ENCODE peak calls at places on chromosomes 5 and 9, in four cellular contexts. W is ovary; A is spleen; L is CD4-positive, alpha-beta T cell. S is an unnamed sample.

GRCh38 chr5:60379907-60380306 is 320.1 kb downstream of the DEPDC1B start:
- DNase-seq in W (no peak), A (no peak), L (no peak), S (no peak)

GRCh38 chr9:131968632-131969031 is 111.0 kb downstream of the MED27 start:
- DNase-seq in W (no peak), A (no peak), L (no peak), S (no peak)

GRCh38 chr5:850511-851006 is at the start of gene ZDHHC11:
- DNase-seq in W (no peak), A (peak), L (no peak), S (peak)

GRCh38 chr9:130114741-130115140 is 57.5 kb upstream of the NCS1 start:
- DNase-seq in W (no peak), A (no peak), L (no peak), S (no peak)

GRCh38 chr5:149549461-149550266 is 1.6 kb downstream of the CSNK1A1 start:
- DNase-seq in W (no peak), A (no peak), L (peak), S (no peak)

GRCh38 chr5:15183520-15183919 is 311.9 kb upstream of the ANKH start:
- DNase-seq in W (no peak), A (no peak), L (no peak), S (no peak)

GRCh38 chr5:149257875-149258705 is 13.6 kb upstream of the AFAP1L1 start:
- DNase-seq in W (no peak), A (no peak), L (no peak), S (no peak)

GRCh38 chr5:31719988-31720387 is 81.1 kb downstream of the PDZD2 start:
- DNase-seq in W (no peak), A (no peak), L (no peak), S (no peak)

GRCh38 chr9:13128266-13128825 is 151.1 kb downstream of the MPDZ start:
- DNase-seq in W (no peak), A (no peak), L (no peak), S (no peak)

GRCh38 chr5:5481206-5481605 is 58.7 kb downstream of the ICE1 start:
- DNase-seq in W (no peak), A (no peak), L (no peak), S (no peak)
- H3K27ac ChIP-seq in W (no peak), A (peak), L (no peak), S (no peak)

DNA sequence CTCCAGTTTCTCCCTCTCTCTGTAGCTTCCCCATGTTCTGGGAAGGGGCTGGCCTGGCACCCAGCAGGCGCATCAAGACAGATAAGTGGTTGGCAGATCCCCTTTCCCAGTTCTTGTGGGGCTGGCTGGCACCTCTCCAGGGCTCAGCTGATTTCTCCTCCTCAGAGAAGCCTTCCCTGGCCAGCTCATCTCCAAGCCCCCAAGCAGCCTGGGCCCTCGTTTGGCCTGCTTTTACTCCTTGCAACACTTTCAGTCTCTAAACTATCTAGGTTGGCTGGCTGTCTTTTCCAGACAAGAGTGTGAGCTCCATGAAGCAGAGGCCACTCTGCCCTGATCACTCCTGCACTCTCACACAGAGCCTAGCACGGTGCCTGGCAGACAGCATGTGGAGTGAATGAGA is 13.5 kb downstream of the MACROH2A1 start:
- DNase-seq in W (no peak), A (peak), L (no peak), S (no peak)
- H3K27ac ChIP-seq in W (no peak), A (peak), L (no peak), S (peak)

DNA sequence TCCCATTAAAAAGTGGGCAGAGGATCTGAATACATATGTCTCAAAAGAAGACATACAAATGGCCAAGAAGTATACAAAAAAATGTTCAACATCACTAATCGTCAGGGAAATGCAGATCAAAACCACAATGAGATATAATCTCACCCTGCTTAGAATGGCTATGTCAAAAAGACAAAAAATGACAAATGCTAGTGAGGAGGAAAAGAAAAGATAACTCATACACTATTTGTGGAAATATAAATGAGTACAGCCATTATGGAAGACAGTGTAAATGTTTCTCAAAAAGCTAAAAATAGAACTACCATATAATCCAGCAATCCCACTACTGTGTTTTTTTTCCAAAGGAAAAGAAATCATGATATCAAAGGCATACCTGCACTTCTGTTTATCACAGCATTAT is 450.7 kb downstream of the EFNA5 start:
- DNase-seq in W (no peak), A (no peak), L (no peak), S (no peak)
- H3K27ac ChIP-seq in W (no peak), A (no peak), L (no peak), S (no peak)

GRCh38 chr5:177369913-177370487 is 12.3 kb downstream of the RGS14 start:
- DNase-seq in W (no peak), A (no peak), L (no peak), S (no peak)

GRCh38 chr5:177367981-177368960 is 10.5 kb downstream of the RGS14 start:
- DNase-seq in W (no peak), A (no peak), L (no peak), S (no peak)

GRCh38 chr5:177371120-177371537 is 13.1 kb upstream of the SLC34A1 start:
- DNase-seq in W (no peak), A (no peak), L (no peak), S (no peak)

GRCh38 chr5:177370488-177371119 is 12.9 kb downstream of the RGS14 start:
- DNase-seq in W (peak), A (peak), L (no peak), S (peak)

GRCh38 chr5:177369050-177369912 is 11.6 kb downstream of the RGS14 start:
- DNase-seq in W (no peak), A (no peak), L (no peak), S (no peak)
- H3K27ac ChIP-seq in W (no peak), A (peak), L (no peak), S (no peak)

DNA sequence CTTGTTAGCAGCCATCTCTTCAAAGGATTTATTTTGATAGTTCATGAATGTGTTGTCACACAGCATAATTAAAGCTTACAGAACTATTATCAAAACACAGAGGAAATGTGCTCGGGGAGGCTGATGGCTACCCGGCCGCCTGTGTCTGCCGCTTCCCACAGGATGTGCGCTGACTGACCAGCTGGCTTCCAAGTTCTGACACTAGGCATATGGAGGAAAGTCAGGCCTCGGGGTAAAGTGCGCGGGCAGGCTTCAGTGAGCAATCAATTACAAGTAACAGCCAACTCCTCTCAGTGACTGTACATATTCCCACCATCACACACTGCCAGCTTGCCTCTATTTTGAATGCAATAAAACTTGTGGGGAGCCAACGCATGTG is 77.5 kb downstream of the EBF1 start:
- DNase-seq in W (peak), A (no peak), L (no peak), S (no peak)
- H3K27ac ChIP-seq in W (no peak), A (peak), L (no peak), S (no peak)

S was measured in breast epithelium.